ENCODE peak calls at places on chromosomes 7 and 10, in five cellular contexts. One of them, this sample, is unnamed.

GRCh38 chr7:85320699-85321476 is 134.0 kb upstream of the SEMA3D start:
- DNase-seq in hippocampal formation: no peak
- DNase-seq in tibial artery: no peak
- DNase-seq in AG04450: no peak
- DNase-seq in endothelial cell: no peak
- DNase-seq in this sample: no peak

GRCh38 chr10:126171555-126171954 is 216.7 kb downstream of the ADAM12 start:
- DNase-seq in hippocampal formation: no peak
- DNase-seq in tibial artery: no peak
- DNase-seq in AG04450: no peak
- DNase-seq in endothelial cell: no peak
- DNase-seq in this sample: no peak

GRCh38 chr10:8036521-8037198 is 17.8 kb upstream of the GATA3 start:
- DNase-seq in hippocampal formation: no peak
- DNase-seq in tibial artery: peak
- DNase-seq in AG04450: no peak
- DNase-seq in endothelial cell: no peak
- DNase-seq in this sample: no peak

GRCh38 chr7:151429555-151430331 is 10.2 kb downstream of the CRYGN start:
- DNase-seq in hippocampal formation: no peak
- DNase-seq in tibial artery: no peak
- DNase-seq in AG04450: no peak
- DNase-seq in endothelial cell: no peak
- DNase-seq in this sample: no peak

GRCh38 chr7:50346548-50347497 is 42.3 kb downstream of the IKZF1 start:
- DNase-seq in hippocampal formation: no peak
- DNase-seq in tibial artery: no peak
- DNase-seq in AG04450: no peak
- DNase-seq in endothelial cell: no peak
- DNase-seq in this sample: no peak

GRCh38 chr7:74306737-74307469 is 17.7 kb downstream of the CLIP2 start:
- DNase-seq in hippocampal formation: peak
- DNase-seq in tibial artery: peak
- DNase-seq in AG04450: no peak
- DNase-seq in endothelial cell: peak
- DNase-seq in this sample: peak

GRCh38 chr7:4739528-4739992 is 35.9 kb upstream of the AP5Z1 start:
- DNase-seq in hippocampal formation: peak
- DNase-seq in tibial artery: no peak
- DNase-seq in AG04450: no peak
- DNase-seq in endothelial cell: no peak
- DNase-seq in this sample: peak

GRCh38 chr7:101140339-101140699 is 13.4 kb downstream of the SERPINE1 start:
- DNase-seq in hippocampal formation: no peak
- DNase-seq in tibial artery: no peak
- DNase-seq in AG04450: no peak
- DNase-seq in endothelial cell: no peak
- DNase-seq in this sample: no peak

GRCh38 chr7:45384499-45384898 is 189.7 kb upstream of the ADCY1 start:
- DNase-seq in hippocampal formation: no peak
- DNase-seq in tibial artery: no peak
- DNase-seq in AG04450: no peak
- DNase-seq in endothelial cell: no peak
- DNase-seq in this sample: no peak

GRCh38 chr7:114416089-114416990 is 1.7 kb downstream of the FOXP2 start:
- DNase-seq in hippocampal formation: no peak
- DNase-seq in tibial artery: no peak
- DNase-seq in AG04450: no peak
- DNase-seq in endothelial cell: no peak
- DNase-seq in this sample: no peak

GRCh38 chr10:11517150-11517549 is 94.3 kb downstream of the USP6NL start:
- DNase-seq in hippocampal formation: no peak
- DNase-seq in tibial artery: no peak
- DNase-seq in AG04450: no peak
- DNase-seq in endothelial cell: no peak
- DNase-seq in this sample: no peak

GRCh38 chr10:101006593-101007098 is 7.0 kb downstream of the LZTS2 start:
- DNase-seq in hippocampal formation: peak
- DNase-seq in tibial artery: no peak
- DNase-seq in AG04450: no peak
- DNase-seq in endothelial cell: no peak
- DNase-seq in this sample: peak

GRCh38 chr7:121500659-121501058 is 104.6 kb upstream of the FAM3C start:
- DNase-seq in hippocampal formation: no peak
- DNase-seq in tibial artery: no peak
- DNase-seq in AG04450: no peak
- DNase-seq in endothelial cell: no peak
- DNase-seq in this sample: no peak

GRCh38 chr7:102978280-102978679 is 65.5 kb downstream of the LRRC17 start:
- DNase-seq in hippocampal formation: no peak
- DNase-seq in tibial artery: peak
- DNase-seq in AG04450: peak
- DNase-seq in endothelial cell: no peak
- DNase-seq in this sample: no peak

GRCh38 chr10:61779950-61780659 is 117.4 kb downstream of the CABCOCO1 start:
- DNase-seq in hippocampal formation: no peak
- DNase-seq in tibial artery: peak
- DNase-seq in AG04450: no peak
- DNase-seq in endothelial cell: no peak
- DNase-seq in this sample: no peak

GRCh38 chr7:76173566-76174205 is 28.0 kb upstream of the SRRM3 start:
- DNase-seq in hippocampal formation: no peak
- DNase-seq in tibial artery: no peak
- DNase-seq in AG04450: no peak
- DNase-seq in endothelial cell: no peak
- DNase-seq in this sample: no peak

GRCh38 chr10:811781-812180 is 119.7 kb downstream of the LARP4B start:
- DNase-seq in hippocampal formation: no peak
- DNase-seq in tibial artery: no peak
- DNase-seq in AG04450: no peak
- DNase-seq in endothelial cell: no peak
- DNase-seq in this sample: no peak

GRCh38 chr7:74429153-74429747 is 24.5 kb upstream of the GTF2IRD1 start:
- DNase-seq in hippocampal formation: no peak
- DNase-seq in tibial artery: no peak
- DNase-seq in AG04450: peak
- DNase-seq in endothelial cell: no peak
- DNase-seq in this sample: no peak

GRCh38 chr10:14560274-14560673 is 214.4 kb downstream of the FAM107B start:
- DNase-seq in hippocampal formation: no peak
- DNase-seq in tibial artery: no peak
- DNase-seq in AG04450: no peak
- DNase-seq in endothelial cell: peak
- DNase-seq in this sample: no peak

GRCh38 chr10:13925924-13926435 is 339.2 kb downstream of the PRPF18 start:
- DNase-seq in hippocampal formation: no peak
- DNase-seq in tibial artery: no peak
- DNase-seq in AG04450: no peak
- DNase-seq in endothelial cell: no peak
- DNase-seq in this sample: no peak

GRCh38 chr7:90717286-90718060 is 121.4 kb downstream of the CDK14 start:
- DNase-seq in hippocampal formation: no peak
- DNase-seq in tibial artery: no peak
- DNase-seq in AG04450: no peak
- DNase-seq in endothelial cell: no peak
- DNase-seq in this sample: no peak

GRCh38 chr7:129256221-129256620 is 31.4 kb downstream of the AHCYL2 start:
- DNase-seq in hippocampal formation: no peak
- DNase-seq in tibial artery: no peak
- DNase-seq in AG04450: no peak
- DNase-seq in endothelial cell: no peak
- DNase-seq in this sample: no peak

GRCh38 chr10:74292871-74293427 is 141.9 kb downstream of the ADK start:
- DNase-seq in hippocampal formation: no peak
- DNase-seq in tibial artery: no peak
- DNase-seq in AG04450: peak
- DNase-seq in endothelial cell: no peak
- DNase-seq in this sample: no peak

GRCh38 chr10:98460837-98461499 is 14.2 kb upstream of the HPS1 start:
- DNase-seq in hippocampal formation: no peak
- DNase-seq in tibial artery: peak
- DNase-seq in AG04450: peak
- DNase-seq in endothelial cell: no peak
- DNase-seq in this sample: no peak

GRCh38 chr10:1573334-1573969 is 163.9 kb downstream of the ADARB2 start:
- DNase-seq in hippocampal formation: no peak
- DNase-seq in tibial artery: peak
- DNase-seq in AG04450: no peak
- DNase-seq in endothelial cell: no peak
- DNase-seq in this sample: no peak

GRCh38 chr7:93890464-93891068 is at the start of gene TFPI2:
- DNase-seq in hippocampal formation: no peak
- DNase-seq in tibial artery: no peak
- DNase-seq in AG04450: no peak
- DNase-seq in endothelial cell: peak
- DNase-seq in this sample: no peak

GRCh38 chr7:142581341-142581740 is 167.9 kb upstream of the PRSS1 start:
- DNase-seq in hippocampal formation: no peak
- DNase-seq in tibial artery: no peak
- DNase-seq in AG04450: no peak
- DNase-seq in endothelial cell: no peak
- DNase-seq in this sample: no peak

GRCh38 chr10:123134915-123135414 is 805 bp upstream of the HMX3 start:
- DNase-seq in hippocampal formation: no peak
- DNase-seq in tibial artery: no peak
- DNase-seq in AG04450: no peak
- DNase-seq in endothelial cell: no peak
- DNase-seq in this sample: no peak

GRCh38 chr7:44980393-44981034 is 1.7 kb upstream of the MYO1G start:
- DNase-seq in hippocampal formation: no peak
- DNase-seq in tibial artery: peak
- DNase-seq in AG04450: no peak
- DNase-seq in endothelial cell: no peak
- DNase-seq in this sample: no peak

GRCh38 chr10:27865221-27865635 is 119.6 kb upstream of the MKX start:
- DNase-seq in hippocampal formation: no peak
- DNase-seq in tibial artery: no peak
- DNase-seq in AG04450: no peak
- DNase-seq in endothelial cell: no peak
- DNase-seq in this sample: no peak

GRCh38 chr7:28018020-28018419 is 162.6 kb downstream of the JAZF1 start:
- DNase-seq in hippocampal formation: no peak
- DNase-seq in tibial artery: no peak
- DNase-seq in AG04450: no peak
- DNase-seq in endothelial cell: no peak
- DNase-seq in this sample: no peak

GRCh38 chr7:87188930-87189329 is 30.6 kb downstream of the TMEM243 start:
- DNase-seq in hippocampal formation: no peak
- DNase-seq in tibial artery: no peak
- DNase-seq in AG04450: no peak
- DNase-seq in endothelial cell: no peak
- DNase-seq in this sample: no peak